ENCODE peak calls at places on chromosomes 2 and 18, in nine cellular contexts. One of them, this sample, is unnamed.

GRCh38 chr2:13002536-13002935 is 285.8 kb downstream of the TRIB2 start:
- DNase-seq in kidney: no peak
- DNase-seq in CD8-positive, alpha-beta T cell: no peak
- DNase-seq in brain microvascular endothelial cell: no peak
- DNase-seq in mammary epithelial cell: no peak
- DNase-seq in fibroblast of the aortic adventitia: no peak
- DNase-seq in body of pancreas: no peak
- DNase-seq in uterus: no peak
- DNase-seq in BJ: no peak
- DNase-seq in this sample: no peak

GRCh38 chr18:78160961-78161656 is 818.5 kb upstream of the SALL3 start:
- DNase-seq in fibroblast of the aortic adventitia: no peak
- DNase-seq in brain microvascular endothelial cell: no peak
- DNase-seq in body of pancreas: no peak
- DNase-seq in mammary epithelial cell: no peak
- DNase-seq in BJ: no peak
- DNase-seq in CD8-positive, alpha-beta T cell: no peak
- DNase-seq in kidney: no peak
- DNase-seq in uterus: no peak
- DNase-seq in this sample: no peak

GRCh38 chr2:43707255-43707654 is 31.0 kb upstream of the C1GALT1C1L start:
- DNase-seq in BJ: peak; percentile 48
- DNase-seq in kidney: no peak
- DNase-seq in mammary epithelial cell: no peak
- DNase-seq in body of pancreas: peak; percentile 48
- DNase-seq in brain microvascular endothelial cell: peak; percentile 84
- DNase-seq in CD8-positive, alpha-beta T cell: no peak
- DNase-seq in fibroblast of the aortic adventitia: peak; percentile 73
- DNase-seq in uterus: peak; percentile 84
- DNase-seq in this sample: peak; percentile 88

GRCh38 chr2:129758461-129759185 is 220.8 kb upstream of the RAB6C start:
- DNase-seq in mammary epithelial cell: no peak
- DNase-seq in uterus: no peak
- DNase-seq in BJ: no peak
- DNase-seq in fibroblast of the aortic adventitia: peak; percentile 2
- DNase-seq in kidney: no peak
- DNase-seq in CD8-positive, alpha-beta T cell: peak; percentile 7
- DNase-seq in body of pancreas: peak; percentile 45
- DNase-seq in brain microvascular endothelial cell: no peak
- DNase-seq in this sample: no peak

GRCh38 chr2:236337465-236338325 is 73.5 kb upstream of the ASB18 start:
- DNase-seq in fibroblast of the aortic adventitia: no peak
- DNase-seq in brain microvascular endothelial cell: no peak
- DNase-seq in uterus: no peak
- DNase-seq in kidney: peak; percentile 47
- DNase-seq in body of pancreas: no peak
- DNase-seq in CD8-positive, alpha-beta T cell: peak; percentile 6
- DNase-seq in BJ: no peak
- DNase-seq in mammary epithelial cell: no peak
- DNase-seq in this sample: no peak

GRCh38 chr2:233764264-233764663 is 4.2 kb downstream of the UGT1A1 start:
- DNase-seq in CD8-positive, alpha-beta T cell: no peak
- DNase-seq in fibroblast of the aortic adventitia: peak; percentile 74
- DNase-seq in mammary epithelial cell: peak; percentile 64
- DNase-seq in kidney: no peak
- DNase-seq in brain microvascular endothelial cell: peak; percentile 61
- DNase-seq in body of pancreas: no peak
- DNase-seq in BJ: peak; percentile 55
- DNase-seq in uterus: no peak
- DNase-seq in this sample: peak; percentile 53

GRCh38 chr2:219408101-219409030 is 9.8 kb upstream of the DES start:
- DNase-seq in mammary epithelial cell: no peak
- DNase-seq in BJ: no peak
- DNase-seq in kidney: no peak
- DNase-seq in brain microvascular endothelial cell: no peak
- DNase-seq in fibroblast of the aortic adventitia: no peak
- DNase-seq in CD8-positive, alpha-beta T cell: no peak
- DNase-seq in uterus: peak; percentile 87
- DNase-seq in body of pancreas: no peak
- DNase-seq in this sample: no peak

GRCh38 chr2:166653185-166653813 is 159.2 kb upstream of the SCN7A start:
- DNase-seq in kidney: no peak
- DNase-seq in brain microvascular endothelial cell: peak; percentile 56
- DNase-seq in mammary epithelial cell: peak; percentile 20
- DNase-seq in BJ: no peak
- DNase-seq in uterus: no peak
- DNase-seq in body of pancreas: no peak
- DNase-seq in fibroblast of the aortic adventitia: peak; percentile 35
- DNase-seq in CD8-positive, alpha-beta T cell: no peak
- DNase-seq in this sample: peak; percentile 77

GRCh38 chr2:49113046-49113445 is 41.3 kb downstream of the FSHR start:
- DNase-seq in uterus: no peak
- DNase-seq in CD8-positive, alpha-beta T cell: no peak
- DNase-seq in mammary epithelial cell: no peak
- DNase-seq in fibroblast of the aortic adventitia: no peak
- DNase-seq in kidney: no peak
- DNase-seq in body of pancreas: no peak
- DNase-seq in brain microvascular endothelial cell: no peak
- DNase-seq in BJ: no peak
- DNase-seq in this sample: no peak

GRCh38 chr18:74796928-74797576 is 199.4 kb downstream of the ZNF407 start:
- DNase-seq in mammary epithelial cell: peak; percentile 38
- DNase-seq in BJ: no peak
- DNase-seq in uterus: no peak
- DNase-seq in CD8-positive, alpha-beta T cell: no peak
- DNase-seq in kidney: no peak
- DNase-seq in brain microvascular endothelial cell: no peak
- DNase-seq in body of pancreas: no peak
- DNase-seq in fibroblast of the aortic adventitia: peak; percentile 79
- DNase-seq in this sample: peak; percentile 74

GRCh38 chr2:131034122-131035051 is 58.9 kb downstream of the FAM168B start:
- DNase-seq in body of pancreas: no peak
- DNase-seq in kidney: no peak
- DNase-seq in CD8-positive, alpha-beta T cell: peak; percentile 26
- DNase-seq in fibroblast of the aortic adventitia: peak; percentile 7
- DNase-seq in brain microvascular endothelial cell: no peak
- DNase-seq in mammary epithelial cell: peak; percentile 19
- DNase-seq in BJ: no peak
- DNase-seq in uterus: no peak
- DNase-seq in this sample: peak; percentile 38

GRCh38 chr2:131031875-131032274 is 61.4 kb downstream of the FAM168B start:
- DNase-seq in BJ: no peak
- DNase-seq in mammary epithelial cell: no peak
- DNase-seq in kidney: no peak
- DNase-seq in fibroblast of the aortic adventitia: no peak
- DNase-seq in CD8-positive, alpha-beta T cell: peak; percentile 3
- DNase-seq in brain microvascular endothelial cell: no peak
- DNase-seq in body of pancreas: no peak
- DNase-seq in uterus: no peak
- DNase-seq in this sample: no peak

GRCh38 chr2:131035112-131035825 is 58.0 kb downstream of the FAM168B start:
- DNase-seq in fibroblast of the aortic adventitia: no peak
- DNase-seq in kidney: no peak
- DNase-seq in mammary epithelial cell: no peak
- DNase-seq in CD8-positive, alpha-beta T cell: no peak
- DNase-seq in BJ: no peak
- DNase-seq in uterus: no peak
- DNase-seq in brain microvascular endothelial cell: no peak
- DNase-seq in body of pancreas: no peak
- DNase-seq in this sample: no peak

GRCh38 chr2:131032393-131032836 is 60.8 kb downstream of the FAM168B start:
- DNase-seq in fibroblast of the aortic adventitia: no peak
- DNase-seq in mammary epithelial cell: no peak
- DNase-seq in uterus: no peak
- DNase-seq in brain microvascular endothelial cell: no peak
- DNase-seq in BJ: no peak
- DNase-seq in body of pancreas: no peak
- DNase-seq in kidney: no peak
- DNase-seq in CD8-positive, alpha-beta T cell: peak; percentile 3
- DNase-seq in this sample: no peak

GRCh38 chr2:131033786-131034121 is 59.5 kb downstream of the FAM168B start:
- DNase-seq in CD8-positive, alpha-beta T cell: no peak
- DNase-seq in brain microvascular endothelial cell: no peak
- DNase-seq in body of pancreas: no peak
- DNase-seq in BJ: no peak
- DNase-seq in fibroblast of the aortic adventitia: no peak
- DNase-seq in kidney: no peak
- DNase-seq in uterus: no peak
- DNase-seq in mammary epithelial cell: no peak
- DNase-seq in this sample: no peak
- H3K4me3 ChIP-seq in CD8-positive, alpha-beta T cell: peak overlapping the region; percentile 63
- H3K4me3 ChIP-seq in brain microvascular endothelial cell: no peak overlapping the region
- H3K4me3 ChIP-seq in body of pancreas: no peak overlapping the region
- H3K4me3 ChIP-seq in BJ: no peak overlapping the region
- H3K4me3 ChIP-seq in fibroblast of the aortic adventitia: no peak overlapping the region
- H3K4me3 ChIP-seq in kidney: no peak overlapping the region
- H3K4me3 ChIP-seq in uterus: no peak overlapping the region
- H3K4me3 ChIP-seq in mammary epithelial cell: no peak overlapping the region
- H3K4me3 ChIP-seq in this sample: no peak overlapping the region

GRCh38 chr2:224421065-224421464 is 19.2 kb upstream of the FAM124B start:
- DNase-seq in fibroblast of the aortic adventitia: no peak
- DNase-seq in mammary epithelial cell: no peak
- DNase-seq in kidney: no peak
- DNase-seq in CD8-positive, alpha-beta T cell: no peak
- DNase-seq in brain microvascular endothelial cell: no peak
- DNase-seq in body of pancreas: no peak
- DNase-seq in uterus: no peak
- DNase-seq in BJ: no peak
- DNase-seq in this sample: no peak
- TF ChIP-seq CTCF in fibroblast of the aortic adventitia: no peak
- TF ChIP-seq CTCF in mammary epithelial cell: no peak
- TF ChIP-seq CTCF in kidney: no peak
- TF ChIP-seq CTCF in CD8-positive, alpha-beta T cell: no peak
- TF ChIP-seq CTCF in brain microvascular endothelial cell: no peak
- TF ChIP-seq CTCF in body of pancreas: no peak
- TF ChIP-seq CTCF in uterus: no peak
- TF ChIP-seq CTCF in BJ: no peak
- TF ChIP-seq CTCF in this sample: no peak

GRCh38 chr2:188788621-188789020 is 185.6 kb upstream of the COL3A1 start:
- DNase-seq in kidney: no peak
- DNase-seq in mammary epithelial cell: peak; percentile 69
- DNase-seq in body of pancreas: peak; percentile 65
- DNase-seq in CD8-positive, alpha-beta T cell: no peak
- DNase-seq in uterus: peak; percentile 89
- DNase-seq in fibroblast of the aortic adventitia: peak; percentile 95
- DNase-seq in BJ: no peak
- DNase-seq in brain microvascular endothelial cell: peak; percentile 93
- DNase-seq in this sample: peak; percentile 82

GRCh38 chr2:188787661-188788044 is 186.5 kb upstream of the COL3A1 start:
- DNase-seq in body of pancreas: no peak
- DNase-seq in kidney: no peak
- DNase-seq in fibroblast of the aortic adventitia: peak; percentile 86
- DNase-seq in brain microvascular endothelial cell: peak; percentile 32
- DNase-seq in mammary epithelial cell: no peak
- DNase-seq in BJ: no peak
- DNase-seq in CD8-positive, alpha-beta T cell: no peak
- DNase-seq in uterus: no peak
- DNase-seq in this sample: peak; percentile 63

GRCh38 chr2:188787002-188787660 is 187.0 kb upstream of the COL3A1 start:
- DNase-seq in BJ: peak; percentile 92
- DNase-seq in CD8-positive, alpha-beta T cell: no peak
- DNase-seq in fibroblast of the aortic adventitia: peak; percentile 95
- DNase-seq in uterus: no peak
- DNase-seq in kidney: no peak
- DNase-seq in mammary epithelial cell: peak; percentile 39
- DNase-seq in brain microvascular endothelial cell: peak; percentile 56
- DNase-seq in body of pancreas: no peak
- DNase-seq in this sample: peak; percentile 69

GRCh38 chr2:188786368-188786781 is 187.8 kb upstream of the COL3A1 start:
- DNase-seq in kidney: no peak
- DNase-seq in BJ: no peak
- DNase-seq in uterus: peak; percentile 41
- DNase-seq in brain microvascular endothelial cell: peak; percentile 82
- DNase-seq in fibroblast of the aortic adventitia: peak; percentile 94
- DNase-seq in mammary epithelial cell: peak; percentile 8
- DNase-seq in CD8-positive, alpha-beta T cell: no peak
- DNase-seq in body of pancreas: no peak
- DNase-seq in this sample: peak; percentile 86

DNA sequence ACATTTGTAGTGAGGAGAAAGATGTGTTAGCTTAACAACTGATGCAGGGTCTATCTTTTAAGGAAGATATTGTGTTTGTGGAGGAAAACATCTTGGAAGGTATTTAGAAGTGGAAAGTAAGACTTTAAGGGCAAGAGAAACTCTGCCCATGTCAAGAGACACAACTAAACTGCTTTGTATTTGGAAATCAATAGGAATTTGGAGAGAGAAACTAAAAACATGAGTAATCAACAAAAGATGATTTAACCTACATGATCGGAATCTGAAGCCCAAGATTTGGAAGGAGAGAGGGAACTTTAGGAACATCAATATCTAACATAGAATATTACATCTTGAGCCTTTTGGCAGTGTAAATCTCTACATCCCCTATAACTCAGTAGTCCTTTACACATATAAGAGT is 184.2 kb upstream of the COL3A1 start:
- DNase-seq in BJ: no peak
- DNase-seq in body of pancreas: no peak
- DNase-seq in mammary epithelial cell: no peak
- DNase-seq in kidney: no peak
- DNase-seq in uterus: no peak
- DNase-seq in fibroblast of the aortic adventitia: peak; percentile 41
- DNase-seq in CD8-positive, alpha-beta T cell: no peak
- DNase-seq in brain microvascular endothelial cell: no peak
- DNase-seq in this sample: peak; percentile 48
- H3K4me3 ChIP-seq in BJ: no peak overlapping the region
- H3K4me3 ChIP-seq in body of pancreas: no peak overlapping the region
- H3K4me3 ChIP-seq in mammary epithelial cell: no peak overlapping the region
- H3K4me3 ChIP-seq in kidney: no peak overlapping the region
- H3K4me3 ChIP-seq in uterus: no peak overlapping the region
- H3K4me3 ChIP-seq in fibroblast of the aortic adventitia: no peak overlapping the region
- H3K4me3 ChIP-seq in CD8-positive, alpha-beta T cell: no peak overlapping the region
- H3K4me3 ChIP-seq in brain microvascular endothelial cell: no peak overlapping the region
- H3K4me3 ChIP-seq in this sample: no peak overlapping the region

DNA sequence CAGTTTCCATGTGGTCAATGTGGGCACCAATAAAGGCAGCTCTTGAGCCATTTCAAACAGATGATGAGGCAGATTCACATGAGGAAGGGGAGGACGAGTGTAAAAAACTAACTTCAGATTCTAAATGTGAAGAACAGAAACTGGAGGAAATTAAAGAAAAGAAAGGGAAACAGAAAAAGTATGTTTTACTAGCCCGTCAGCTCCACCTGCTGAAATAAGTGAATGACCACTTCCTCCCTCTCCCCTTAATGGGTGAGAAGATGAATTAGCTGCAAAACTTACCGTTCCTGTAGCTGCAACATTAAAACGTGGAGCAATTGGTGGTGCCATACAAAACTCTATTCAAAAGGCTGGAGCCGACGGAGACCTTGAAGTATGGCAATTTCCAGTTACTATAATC is 203.5 kb downstream of the UXS1 start:
- DNase-seq in mammary epithelial cell: no peak
- DNase-seq in uterus: no peak
- DNase-seq in brain microvascular endothelial cell: no peak
- DNase-seq in body of pancreas: no peak
- DNase-seq in CD8-positive, alpha-beta T cell: no peak
- DNase-seq in kidney: no peak
- DNase-seq in BJ: no peak
- DNase-seq in fibroblast of the aortic adventitia: no peak
- DNase-seq in this sample: no peak
- TF ChIP-seq CTCF in mammary epithelial cell: no peak
- TF ChIP-seq CTCF in uterus: no peak
- TF ChIP-seq CTCF in brain microvascular endothelial cell: no peak
- TF ChIP-seq CTCF in body of pancreas: no peak
- TF ChIP-seq CTCF in CD8-positive, alpha-beta T cell: no peak
- TF ChIP-seq CTCF in kidney: no peak
- TF ChIP-seq CTCF in BJ: no peak
- TF ChIP-seq CTCF in fibroblast of the aortic adventitia: no peak
- TF ChIP-seq CTCF in this sample: no peak